ENCODE peak calls at places on chromosomes 11 and 22, in eight cellular contexts. One of them, this sample, is unnamed.

GRCh38 chr11:77379253-77379652 is 77.8 kb upstream of the GDPD4 start:
- DNase-seq in stomach: no peak
- DNase-seq in prostate gland: no peak
- DNase-seq in SK-N-SH: no peak
- DNase-seq in sigmoid colon: no peak
- DNase-seq in GM12878: no peak
- DNase-seq in transverse colon: no peak
- DNase-seq in HCT116: no peak
- DNase-seq in this sample: no peak

GRCh38 chr11:19359425-19360000 is 118.8 kb upstream of the E2F8 start:
- DNase-seq in stomach: no peak
- DNase-seq in prostate gland: no peak
- DNase-seq in SK-N-SH: no peak
- DNase-seq in sigmoid colon: no peak
- DNase-seq in GM12878: no peak
- DNase-seq in transverse colon: no peak
- DNase-seq in HCT116: no peak
- DNase-seq in this sample: no peak

GRCh38 chr11:82865841-82866240 is 34.4 kb downstream of the PRCP start:
- DNase-seq in stomach: no peak
- DNase-seq in prostate gland: no peak
- DNase-seq in SK-N-SH: no peak
- DNase-seq in sigmoid colon: no peak
- DNase-seq in GM12878: no peak
- DNase-seq in transverse colon: no peak
- DNase-seq in HCT116: no peak
- DNase-seq in this sample: no peak

GRCh38 chr11:20474176-20474950 is 86.8 kb downstream of the PRMT3 start:
- DNase-seq in stomach: no peak
- DNase-seq in prostate gland: no peak
- DNase-seq in SK-N-SH: no peak
- DNase-seq in sigmoid colon: no peak
- DNase-seq in GM12878: no peak
- DNase-seq in transverse colon: no peak
- DNase-seq in HCT116: no peak
- DNase-seq in this sample: no peak

GRCh38 chr11:6027501-6027900 is 3.1 kb downstream of the OR56A1 start:
- DNase-seq in stomach: no peak
- DNase-seq in prostate gland: no peak
- DNase-seq in SK-N-SH: no peak
- DNase-seq in sigmoid colon: no peak
- DNase-seq in GM12878: no peak
- DNase-seq in transverse colon: no peak
- DNase-seq in HCT116: no peak
- DNase-seq in this sample: no peak

GRCh38 chr11:34602245-34602644 is 18.6 kb upstream of the EHF start:
- DNase-seq in stomach: peak; percentile 77
- DNase-seq in prostate gland: no peak
- DNase-seq in SK-N-SH: no peak
- DNase-seq in sigmoid colon: no peak
- DNase-seq in GM12878: no peak
- DNase-seq in transverse colon: peak; percentile 64
- DNase-seq in HCT116: peak; percentile 51
- DNase-seq in this sample: no peak

GRCh38 chr11:6742260-6742659 is 29.5 kb downstream of the OR2AG2 start:
- DNase-seq in stomach: no peak
- DNase-seq in prostate gland: no peak
- DNase-seq in SK-N-SH: no peak
- DNase-seq in sigmoid colon: no peak
- DNase-seq in GM12878: no peak
- DNase-seq in transverse colon: no peak
- DNase-seq in HCT116: no peak
- DNase-seq in this sample: no peak

GRCh38 chr11:35419713-35420333 is 465 bp upstream of the SLC1A2 start:
- DNase-seq in stomach: no peak
- DNase-seq in prostate gland: no peak
- DNase-seq in SK-N-SH: peak; percentile 71
- DNase-seq in sigmoid colon: no peak
- DNase-seq in GM12878: no peak
- DNase-seq in transverse colon: no peak
- DNase-seq in HCT116: no peak
- DNase-seq in this sample: no peak

GRCh38 chr11:64916040-64916847 is 765 bp downstream of the ATG2A start:
- DNase-seq in stomach: peak; percentile 52
- DNase-seq in prostate gland: no peak
- DNase-seq in SK-N-SH: peak; percentile 70
- DNase-seq in sigmoid colon: peak; percentile 82
- DNase-seq in GM12878: no peak
- DNase-seq in transverse colon: peak; percentile 56
- DNase-seq in HCT116: no peak
- DNase-seq in this sample: no peak

GRCh38 chr22:37559901-37560681 is at the start of gene CDC42EP1:
- DNase-seq in stomach: peak; percentile 74
- DNase-seq in prostate gland: peak; percentile 52
- DNase-seq in SK-N-SH: peak; percentile 79
- DNase-seq in sigmoid colon: peak; percentile 84
- DNase-seq in GM12878: no peak
- DNase-seq in transverse colon: peak; percentile 75
- DNase-seq in HCT116: no peak
- DNase-seq in this sample: no peak

GRCh38 chr22:37802310-37803194 is 5.2 kb upstream of the GCAT start:
- DNase-seq in stomach: peak; percentile 60
- DNase-seq in prostate gland: no peak
- DNase-seq in SK-N-SH: peak; percentile 92
- DNase-seq in sigmoid colon: peak; percentile 83
- DNase-seq in GM12878: no peak
- DNase-seq in transverse colon: peak; percentile 73
- DNase-seq in HCT116: no peak
- DNase-seq in this sample: no peak

GRCh38 chr11:94781822-94782221 is 13.7 kb downstream of the AMOTL1 start:
- DNase-seq in stomach: no peak
- DNase-seq in prostate gland: no peak
- DNase-seq in SK-N-SH: no peak
- DNase-seq in sigmoid colon: no peak
- DNase-seq in GM12878: no peak
- DNase-seq in transverse colon: no peak
- DNase-seq in HCT116: no peak
- DNase-seq in this sample: no peak

GRCh38 chr11:113192121-113192925 is 122.1 kb upstream of the TTC12 start:
- DNase-seq in stomach: no peak
- DNase-seq in prostate gland: no peak
- DNase-seq in SK-N-SH: peak; percentile 45
- DNase-seq in sigmoid colon: no peak
- DNase-seq in GM12878: no peak
- DNase-seq in transverse colon: no peak
- DNase-seq in HCT116: no peak
- DNase-seq in this sample: no peak

GRCh38 chr11:47185305-47186075 is 744 bp downstream of the PACSIN3 start:
- DNase-seq in stomach: peak; percentile 70
- DNase-seq in prostate gland: peak; percentile 69
- DNase-seq in SK-N-SH: peak; percentile 63
- DNase-seq in sigmoid colon: peak; percentile 88
- DNase-seq in GM12878: no peak
- DNase-seq in transverse colon: peak; percentile 39
- DNase-seq in HCT116: no peak
- DNase-seq in this sample: no peak

GRCh38 chr11:36296925-36297604 is 977 bp downstream of the PRR5L start:
- DNase-seq in stomach: no peak
- DNase-seq in prostate gland: no peak
- DNase-seq in SK-N-SH: no peak
- DNase-seq in sigmoid colon: no peak
- DNase-seq in GM12878: no peak
- DNase-seq in transverse colon: peak; percentile 67
- DNase-seq in HCT116: no peak
- DNase-seq in this sample: no peak

GRCh38 chr22:20550851-20551744 is 43.7 kb downstream of the MED15 start:
- DNase-seq in stomach: no peak
- DNase-seq in prostate gland: no peak
- DNase-seq in SK-N-SH: no peak
- DNase-seq in sigmoid colon: peak; percentile 83
- DNase-seq in GM12878: peak; percentile 12
- DNase-seq in transverse colon: no peak
- DNase-seq in HCT116: no peak
- DNase-seq in this sample: no peak

GRCh38 chr22:23894710-23895598 is 771 bp downstream of the MIF start:
- DNase-seq in stomach: peak; percentile 80
- DNase-seq in prostate gland: peak; percentile 84
- DNase-seq in SK-N-SH: peak; percentile 89
- DNase-seq in sigmoid colon: peak; percentile 92
- DNase-seq in GM12878: peak; percentile 41
- DNase-seq in transverse colon: peak; percentile 86
- DNase-seq in HCT116: peak; percentile 76
- DNase-seq in this sample: no peak

GRCh38 chr11:46069595-46069994 is 51.7 kb downstream of the PHF21A start:
- DNase-seq in stomach: no peak
- DNase-seq in prostate gland: no peak
- DNase-seq in SK-N-SH: no peak
- DNase-seq in sigmoid colon: no peak
- DNase-seq in GM12878: no peak
- DNase-seq in transverse colon: no peak
- DNase-seq in HCT116: no peak
- DNase-seq in this sample: no peak

GRCh38 chr11:116595305-116595880 is 177.4 kb downstream of the BUD13 start:
- DNase-seq in stomach: no peak
- DNase-seq in prostate gland: no peak
- DNase-seq in SK-N-SH: no peak
- DNase-seq in sigmoid colon: peak; percentile 13
- DNase-seq in GM12878: no peak
- DNase-seq in transverse colon: no peak
- DNase-seq in HCT116: no peak
- DNase-seq in this sample: no peak

GRCh38 chr11:2268911-2269600 is 1.3 kb downstream of the ASCL2 start:
- DNase-seq in stomach: peak; percentile 65
- DNase-seq in prostate gland: peak; percentile 72
- DNase-seq in SK-N-SH: peak; percentile 64
- DNase-seq in sigmoid colon: no peak
- DNase-seq in GM12878: no peak
- DNase-seq in transverse colon: peak; percentile 48
- DNase-seq in HCT116: no peak
- DNase-seq in this sample: peak; percentile 91
- TF ChIP-seq CTCF in stomach: no peak
- TF ChIP-seq CTCF in prostate gland: no peak
- TF ChIP-seq CTCF in SK-N-SH: no peak
- TF ChIP-seq CTCF in sigmoid colon: no peak
- TF ChIP-seq CTCF in GM12878: no peak
- TF ChIP-seq CTCF in transverse colon: no peak
- TF ChIP-seq CTCF in HCT116: no peak
- TF ChIP-seq CTCF in this sample: no peak

GRCh38 chr22:29733362-29734322 is 13.8 kb downstream of the CABP7 start:
- DNase-seq in stomach: no peak
- DNase-seq in prostate gland: peak; percentile 47
- DNase-seq in SK-N-SH: peak; percentile 83
- DNase-seq in sigmoid colon: no peak
- DNase-seq in GM12878: peak; percentile 17
- DNase-seq in transverse colon: peak; percentile 33
- DNase-seq in HCT116: no peak
- DNase-seq in this sample: no peak
- TF ChIP-seq POLR2AphosphoS5 in stomach: no peak
- TF ChIP-seq POLR2AphosphoS5 in prostate gland: peak; percentile 3
- TF ChIP-seq POLR2AphosphoS5 in SK-N-SH: no peak
- TF ChIP-seq POLR2AphosphoS5 in sigmoid colon: no peak
- TF ChIP-seq POLR2AphosphoS5 in GM12878: no peak
- TF ChIP-seq POLR2AphosphoS5 in transverse colon: no peak
- TF ChIP-seq POLR2AphosphoS5 in HCT116: no peak
- TF ChIP-seq POLR2AphosphoS5 in this sample: no peak

GRCh38 chr11:8354622-8355417 is 91.1 kb upstream of the LMO1 start:
- DNase-seq in stomach: no peak
- DNase-seq in prostate gland: no peak
- DNase-seq in SK-N-SH: peak; percentile 79
- DNase-seq in sigmoid colon: no peak
- DNase-seq in GM12878: no peak
- DNase-seq in transverse colon: no peak
- DNase-seq in HCT116: no peak
- DNase-seq in this sample: no peak
- TF ChIP-seq CTCF in stomach: no peak
- TF ChIP-seq CTCF in prostate gland: no peak
- TF ChIP-seq CTCF in SK-N-SH: no peak
- TF ChIP-seq CTCF in sigmoid colon: no peak
- TF ChIP-seq CTCF in GM12878: peak; percentile 13
- TF ChIP-seq CTCF in transverse colon: no peak
- TF ChIP-seq CTCF in HCT116: peak; percentile 14
- TF ChIP-seq CTCF in this sample: no peak

GRCh38 chr22:47357086-47357485 is 594.6 kb downstream of the TBC1D22A start:
- DNase-seq in stomach: no peak
- DNase-seq in prostate gland: no peak
- DNase-seq in SK-N-SH: no peak
- DNase-seq in sigmoid colon: no peak
- DNase-seq in GM12878: no peak
- DNase-seq in transverse colon: no peak
- DNase-seq in HCT116: no peak
- DNase-seq in this sample: no peak

GRCh38 chr22:47354668-47355387 is 592.4 kb downstream of the TBC1D22A start:
- DNase-seq in stomach: peak; percentile 20
- DNase-seq in prostate gland: no peak
- DNase-seq in SK-N-SH: no peak
- DNase-seq in sigmoid colon: no peak
- DNase-seq in GM12878: no peak
- DNase-seq in transverse colon: no peak
- DNase-seq in HCT116: no peak
- DNase-seq in this sample: no peak

GRCh38 chr22:47355388-47355725 is 592.9 kb downstream of the TBC1D22A start:
- DNase-seq in stomach: no peak
- DNase-seq in prostate gland: no peak
- DNase-seq in SK-N-SH: no peak
- DNase-seq in sigmoid colon: no peak
- DNase-seq in GM12878: no peak
- DNase-seq in transverse colon: no peak
- DNase-seq in HCT116: no peak
- DNase-seq in this sample: no peak

GRCh38 chr22:47356433-47357011 is 594.1 kb downstream of the TBC1D22A start:
- DNase-seq in stomach: peak; percentile 15
- DNase-seq in prostate gland: no peak
- DNase-seq in SK-N-SH: no peak
- DNase-seq in sigmoid colon: no peak
- DNase-seq in GM12878: no peak
- DNase-seq in transverse colon: no peak
- DNase-seq in HCT116: no peak
- DNase-seq in this sample: no peak

GRCh38 chr22:47355776-47356432 is 593.5 kb downstream of the TBC1D22A start:
- DNase-seq in stomach: peak; percentile 9
- DNase-seq in prostate gland: no peak
- DNase-seq in SK-N-SH: no peak
- DNase-seq in sigmoid colon: no peak
- DNase-seq in GM12878: no peak
- DNase-seq in transverse colon: no peak
- DNase-seq in HCT116: no peak
- DNase-seq in this sample: no peak
- TF ChIP-seq POLR2AphosphoS5 in stomach: no peak
- TF ChIP-seq POLR2AphosphoS5 in prostate gland: no peak
- TF ChIP-seq POLR2AphosphoS5 in SK-N-SH: no peak
- TF ChIP-seq POLR2AphosphoS5 in sigmoid colon: no peak
- TF ChIP-seq POLR2AphosphoS5 in GM12878: no peak
- TF ChIP-seq POLR2AphosphoS5 in transverse colon: no peak
- TF ChIP-seq POLR2AphosphoS5 in HCT116: no peak
- TF ChIP-seq POLR2AphosphoS5 in this sample: no peak

GRCh38 chr22:45101828-45102227 is 61.9 kb upstream of the NUP50 start:
- DNase-seq in stomach: peak; percentile 53
- DNase-seq in prostate gland: peak; percentile 59
- DNase-seq in SK-N-SH: peak; percentile 69
- DNase-seq in sigmoid colon: peak; percentile 78
- DNase-seq in GM12878: no peak
- DNase-seq in transverse colon: peak; percentile 53
- DNase-seq in HCT116: no peak
- DNase-seq in this sample: no peak
- TF ChIP-seq CTCF in stomach: peak; percentile 45
- TF ChIP-seq CTCF in prostate gland: peak; percentile 50
- TF ChIP-seq CTCF in SK-N-SH: peak; percentile 20
- TF ChIP-seq CTCF in sigmoid colon: no peak
- TF ChIP-seq CTCF in GM12878: peak; percentile 42
- TF ChIP-seq CTCF in transverse colon: peak; percentile 36
- TF ChIP-seq CTCF in HCT116: peak; percentile 72
- TF ChIP-seq CTCF in this sample: peak; percentile 33